ENCODE peak calls at places on chromosomes 5 and 9, in four cellular contexts. W is progenitor cell of endocrine pancreas, F is lung, V is astrocyte of the spinal cord. H is an unnamed sample.

GRCh38 chr5:124867064-124867707 is 120.7 kb upstream of the ZNF608 start:
- DNase-seq in F (no peak), W (no peak), V (peak), H (no peak)

GRCh38 chr9:3571500-3571899 is 45.7 kb upstream of the RFX3 start:
- DNase-seq in F (no peak), V (no peak), W (no peak), H (no peak)

GRCh38 chr5:179274321-179275315 is 70.6 kb downstream of the ADAMTS2 start:
- DNase-seq in V (no peak), W (no peak), F (no peak), H (no peak)

GRCh38 chr9:115035872-115036612 is 81.9 kb downstream of the TNC start:
- DNase-seq in W (no peak), F (no peak), V (peak), H (no peak)

GRCh38 chr5:42745426-42745825 is 11.2 kb upstream of the CCDC152 start:
- DNase-seq in V (no peak), W (no peak), F (no peak), H (peak)

GRCh38 chr5:151448038-151448985 is 909 bp downstream of the SLC36A1 start:
- DNase-seq in V (no peak), F (no peak), W (peak), H (peak)

GRCh38 chr5:132750471-132751230 is 3.4 kb downstream of the CCNI2 start:
- DNase-seq in V (no peak), W (no peak), F (no peak), H (no peak)

GRCh38 chr9:93644397-93645088 is 68.2 kb downstream of the PHF2 start:
- DNase-seq in V (no peak), W (no peak), F (no peak), H (no peak)

GRCh38 chr5:141811287-141812155 is 66.7 kb downstream of the PCDH1 start:
- DNase-seq in W (peak), V (no peak), F (no peak), H (peak)

GRCh38 chr9:38024036-38024681 is 44.9 kb downstream of the SHB start:
- DNase-seq in W (no peak), F (peak), V (peak), H (no peak)

GRCh38 chr9:123434619-123435240 is 78.7 kb downstream of the CRB2 start:
- DNase-seq in F (no peak), V (no peak), W (no peak), H (peak)

GRCh38 chr5:180333661-180334060 is 19.5 kb downstream of the GFPT2 start:
- DNase-seq in F (no peak), V (peak), W (no peak), H (no peak)

GRCh38 chr5:10724799-10725507 is 36.1 kb downstream of the DAP start:
- DNase-seq in V (peak), W (no peak), F (no peak), H (no peak)
- TF ChIP-seq CTCF in V (peak), W (no peak), F (no peak), H (no peak)

DNA sequence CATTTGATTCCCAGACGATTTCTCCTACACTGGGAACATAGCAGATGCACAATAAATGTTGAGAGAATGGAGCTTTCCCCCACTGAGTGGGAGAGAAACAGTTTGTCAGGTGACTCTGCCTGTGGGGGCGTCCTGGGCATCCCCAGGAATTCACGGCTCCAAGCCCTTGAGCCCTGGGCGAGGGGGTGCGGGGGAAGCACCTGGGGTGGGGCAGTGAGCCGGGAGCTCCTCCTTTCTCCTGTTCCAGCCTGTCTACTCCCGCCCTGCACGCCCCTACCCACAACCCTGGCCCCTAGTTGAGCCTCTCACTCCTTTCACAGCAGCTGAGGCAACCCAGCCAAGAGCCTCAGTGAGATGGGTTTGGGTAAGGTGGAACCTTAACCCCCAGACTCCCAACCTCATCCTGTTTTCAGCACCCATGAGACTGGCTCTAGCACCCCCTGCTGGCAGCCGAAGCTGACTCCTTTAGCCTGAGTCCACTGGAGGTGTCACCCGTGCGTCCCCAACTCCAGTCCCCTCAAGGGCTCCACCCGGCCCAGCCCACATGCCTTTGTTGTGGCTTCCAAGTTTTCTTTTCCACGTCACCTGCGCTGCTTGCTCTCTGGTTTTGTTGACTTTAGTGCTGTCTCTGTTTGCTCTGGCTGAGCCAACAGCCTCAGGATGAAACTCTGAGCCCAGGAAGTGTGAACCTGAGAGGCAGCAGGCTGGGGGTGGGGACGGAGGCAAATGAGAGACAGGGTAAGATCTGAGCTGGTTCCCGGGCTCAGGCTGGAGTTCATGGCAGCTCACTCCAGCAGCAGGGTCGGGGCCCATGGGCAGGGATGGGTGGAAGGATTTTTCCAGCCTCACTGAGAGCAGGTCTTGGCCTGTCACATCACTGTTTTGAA is 13.0 kb upstream of the AQP7 start:
- DNase-seq in W (peak), F (peak), V (peak), H (peak)
- TF ChIP-seq CTCF in W (peak), F (peak), V (peak), H (peak)

GRCh38 chr5:168086736-168087135 is 204.7 kb upstream of the WWC1 start:
- DNase-seq in V (no peak), W (no peak), F (no peak), H (no peak)

GRCh38 chr5:168085321-168086040 is 206.0 kb upstream of the WWC1 start:
- DNase-seq in V (no peak), W (no peak), F (no peak), H (no peak)

GRCh38 chr5:168088415-168089165 is 202.9 kb upstream of the WWC1 start:
- DNase-seq in W (no peak), V (no peak), F (no peak), H (no peak)

GRCh38 chr5:168089201-168089887 is 202.1 kb upstream of the WWC1 start:
- DNase-seq in W (no peak), F (no peak), V (no peak), H (no peak)

GRCh38 chr5:168086104-168086610 is 205.3 kb upstream of the WWC1 start:
- DNase-seq in V (no peak), W (no peak), F (no peak), H (no peak)
- TF ChIP-seq CTCF in V (no peak), W (peak), F (no peak), H (no peak)

DNA sequence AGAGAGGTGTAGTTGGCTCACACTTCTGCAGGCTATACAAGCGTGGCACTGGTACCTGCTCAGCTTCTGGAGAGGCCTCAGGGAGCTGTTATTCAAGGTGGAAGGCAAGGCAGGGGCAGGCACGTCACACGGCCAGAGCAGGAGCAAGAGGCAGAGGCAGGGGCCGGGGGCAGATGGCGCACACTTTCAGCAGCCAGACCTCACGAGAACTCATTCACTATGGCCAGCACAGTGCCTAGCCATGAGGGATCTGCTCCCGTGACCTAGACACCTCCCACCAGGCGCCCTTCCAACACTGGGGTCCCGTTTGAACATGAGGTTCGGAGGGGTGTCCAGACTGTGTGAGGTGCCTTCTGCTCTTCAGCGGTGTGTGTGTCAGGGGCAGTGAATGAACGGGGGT is 71.0 kb upstream of the FCN1 start:
- DNase-seq in V (no peak), W (no peak), F (no peak), H (no peak)
- TF ChIP-seq CTCF in V (no peak), W (no peak), F (no peak), H (no peak)

DNA sequence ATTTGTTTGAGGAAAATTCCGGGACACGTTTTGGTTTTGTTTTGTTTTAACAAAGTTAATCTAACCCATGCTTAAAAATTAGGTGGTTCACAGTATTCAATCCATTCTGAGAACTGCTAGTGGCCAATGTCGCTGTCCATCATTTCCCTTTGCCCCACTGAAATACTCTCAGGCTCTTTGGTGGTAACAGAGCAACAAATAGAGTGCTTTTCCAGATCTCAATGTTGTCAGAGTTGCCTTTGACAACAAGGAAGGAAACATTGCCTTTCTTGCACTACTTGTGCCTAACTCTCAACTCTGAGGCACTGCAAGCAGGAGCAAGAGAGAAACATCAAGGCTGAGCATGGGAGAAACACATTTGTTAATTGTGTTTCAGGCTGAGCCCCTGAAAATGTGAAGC is 153.9 kb downstream of the MCTP1 start:
- DNase-seq in F (no peak), V (no peak), W (no peak), H (no peak)
- TF ChIP-seq CTCF in F (no peak), V (no peak), W (no peak), H (no peak)

DNA sequence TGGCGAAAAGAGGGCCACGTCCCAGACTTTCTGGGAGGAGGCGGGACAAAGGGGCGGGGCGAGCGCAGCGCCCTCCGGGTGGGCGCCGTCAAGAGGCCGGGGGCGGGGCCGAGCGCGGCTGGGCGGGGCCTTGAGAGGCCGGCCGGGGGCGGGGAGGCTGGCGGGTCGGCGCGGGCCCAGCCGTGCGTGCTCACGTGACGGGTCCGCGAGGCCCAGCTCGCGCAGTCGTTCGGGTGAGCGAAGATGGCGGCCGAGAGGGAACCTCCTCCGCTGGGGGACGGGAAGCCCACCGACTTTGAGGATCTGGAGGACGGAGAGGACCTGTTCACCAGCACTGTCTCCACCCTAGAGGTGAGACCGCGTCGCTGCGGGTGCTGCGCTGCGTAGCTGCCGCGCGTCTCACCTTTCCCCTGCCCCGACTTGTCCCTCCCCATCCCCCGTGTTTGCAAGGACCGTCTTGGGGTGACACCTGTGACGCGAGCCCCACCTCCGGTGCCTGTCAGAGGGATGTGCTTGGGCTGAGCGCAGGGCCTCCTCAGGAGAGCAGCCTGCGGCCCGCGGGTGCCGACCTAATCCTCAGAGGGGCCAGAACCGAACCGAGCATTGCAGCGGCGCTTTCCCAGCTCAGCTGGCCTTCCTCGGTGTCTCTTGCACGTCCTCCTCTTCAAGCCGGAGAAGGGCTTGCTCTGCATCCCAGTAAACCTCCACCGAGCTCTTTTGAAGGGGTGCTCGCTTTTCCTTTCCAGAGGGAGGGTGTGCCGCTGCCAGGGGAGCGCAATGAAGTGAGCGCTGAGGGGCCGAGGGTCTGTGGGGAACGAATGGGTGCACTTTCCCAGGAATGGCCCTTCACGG is at the start of gene SNX2:
- DNase-seq in W (peak), F (peak), V (peak), H (peak)
- TF ChIP-seq CTCF in W (peak), F (no peak), V (peak), H (peak)